ENCODE peak calls at places on chromosome 17, in four cellular contexts. N is iris pigment epithelial cell; T is effector CD4-positive, alpha-beta T cell; R is fibroblast of the aortic adventitia. P is an unnamed sample.

GRCh38 chr17:40371261-40371929 is 6.9 kb upstream of the GJD3 start:
- DNase-seq in R (no peak), N (no peak), T (no peak), P (no peak)

GRCh38 chr17:75764711-75765421 is at the start of gene GALK1:
- DNase-seq in R (peak; percentile 55), T (peak; percentile 59), N (peak; percentile 69), P (peak; percentile 69)

GRCh38 chr17:29514792-29515191 is 52.0 kb downstream of the ABHD15 start:
- DNase-seq in N (peak; percentile 65), R (peak; percentile 23), T (no peak), P (no peak)

GRCh38 chr17:37490022-37490587 is 414 bp downstream of the DUSP14 start:
- DNase-seq in T (peak; percentile 63), R (peak; percentile 48), N (peak; percentile 69), P (peak; percentile 82)

GRCh38 chr17:8801135-8801840 is 2.1 kb upstream of the MFSD6L start:
- DNase-seq in N (no peak), T (no peak), R (no peak), P (no peak)

GRCh38 chr17:75683467-75684041 is 16.4 kb downstream of the SAP30BP start:
- DNase-seq in R (peak; percentile 59), T (no peak), N (peak; percentile 82), P (no peak)

GRCh38 chr17:9974460-9975381 is 69.7 kb upstream of the RCVRN start:
- DNase-seq in R (no peak), N (no peak), T (no peak), P (no peak)

GRCh38 chr17:60351012-60351695 is 40.8 kb downstream of the USP32 start:
- DNase-seq in N (peak; percentile 20), R (no peak), T (no peak), P (no peak)

GRCh38 chr17:82232876-82233785 is 4.3 kb downstream of the SLC16A3 start:
- DNase-seq in R (no peak), N (no peak), T (no peak), P (no peak)

GRCh38 chr17:73646409-73647305 is 2.4 kb upstream of the SDK2 start:
- DNase-seq in N (peak; percentile 28), R (no peak), T (no peak), P (peak; percentile 17)

GRCh38 chr17:65198653-65199382 is 61.6 kb downstream of the RGS9 start:
- DNase-seq in R (peak; percentile 78), T (no peak), N (peak; percentile 53), P (no peak)

GRCh38 chr17:681738-682137 is 32.9 kb downstream of the VPS53 start:
- DNase-seq in N (peak; percentile 84), T (no peak), R (peak; percentile 75), P (no peak)

GRCh38 chr17:74325743-74326379 is at the start of gene KIF19:
- DNase-seq in T (peak; percentile 37), N (peak; percentile 9), R (no peak), P (peak; percentile 27)

GRCh38 chr17:39080416-39081179 is 70.8 kb downstream of the PLXDC1 start:
- DNase-seq in T (no peak), N (peak; percentile 45), R (peak; percentile 67), P (no peak)

GRCh38 chr17:28902819-28903545 is at the start of gene DHRS13:
- DNase-seq in R (peak; percentile 72), T (peak; percentile 94), N (peak; percentile 88), P (peak; percentile 92)